ENCODE peak calls at places on chromosomes 7 and 10, in six cellular contexts. Y is mucosa of descending colon; V is cardiac fibroblast; W is CD8-positive, alpha-beta memory T cell; J is astrocyte; L is cardiac muscle cell. X is an unnamed sample.

GRCh38 chr7:69476416-69476815 is 121.9 kb upstream of the AUTS2 start:
- DNase-seq in L (peak; percentile 21), W (no peak), Y (no peak), V (peak; percentile 3), J (peak; percentile 7), X (no peak)

GRCh38 chr7:92834661-92835139 is 1.7 kb downstream of the CDK6 start:
- DNase-seq in Y (peak; percentile 45), L (peak; percentile 15), W (no peak), J (no peak), V (no peak), X (no peak)

GRCh38 chr10:122878799-122879338 is 512 bp downstream of the FAM24B start:
- DNase-seq in V (peak; percentile 23), J (no peak), Y (no peak), L (no peak), W (no peak), X (peak; percentile 32)

GRCh38 chr10:114816308-114816707 is 5.3 kb upstream of the FHIP2A start:
- DNase-seq in Y (no peak), W (no peak), L (no peak), V (no peak), J (no peak), X (no peak)

GRCh38 chr10:14686356-14686755 is 88.3 kb downstream of the FAM107B start:
- DNase-seq in V (no peak), L (no peak), W (no peak), Y (no peak), J (peak; percentile 73), X (no peak)

GRCh38 chr7:77247206-77247850 is 47.7 kb upstream of the FGL2 start:
- DNase-seq in Y (peak; percentile 97), J (peak; percentile 36), W (peak; percentile 80), L (peak; percentile 84), V (peak; percentile 83), X (peak; percentile 78)

GRCh38 chr10:28631896-28632596 is 45.3 kb upstream of the BAMBI start:
- DNase-seq in Y (no peak), W (no peak), V (no peak), J (peak; percentile 65), L (no peak), X (no peak)

GRCh38 chr7:44764665-44765578 is 16.3 kb downstream of the ZMIZ2 start:
- DNase-seq in Y (no peak), W (no peak), V (no peak), L (no peak), J (no peak), X (no peak)

GRCh38 chr10:126199221-126199998 is 188.9 kb downstream of the ADAM12 start:
- DNase-seq in Y (no peak), W (no peak), J (peak; percentile 100), L (peak; percentile 95), V (peak; percentile 94), X (no peak)

GRCh38 chr7:105678811-105679495 is 97.7 kb upstream of the EFCAB10 start:
- DNase-seq in V (peak; percentile 83), Y (peak; percentile 81), W (no peak), J (no peak), L (peak; percentile 81), X (no peak)

GRCh38 chr7:87570178-87570577 is 30.5 kb downstream of the ABCB1 start:
- DNase-seq in J (peak; percentile 93), V (peak; percentile 1), L (peak; percentile 3), W (no peak), Y (no peak), X (no peak)

GRCh38 chr10:44980309-44981171 is 1.9 kb upstream of the DEPP1 start:
- DNase-seq in L (no peak), Y (no peak), V (no peak), W (no peak), J (no peak), X (no peak)
- H3K4me3 ChIP-seq in L (no peak overlapping the region), Y (no peak overlapping the region), V (no peak overlapping the region), W (no peak overlapping the region), J (no peak overlapping the region), X (no peak overlapping the region)

DNA sequence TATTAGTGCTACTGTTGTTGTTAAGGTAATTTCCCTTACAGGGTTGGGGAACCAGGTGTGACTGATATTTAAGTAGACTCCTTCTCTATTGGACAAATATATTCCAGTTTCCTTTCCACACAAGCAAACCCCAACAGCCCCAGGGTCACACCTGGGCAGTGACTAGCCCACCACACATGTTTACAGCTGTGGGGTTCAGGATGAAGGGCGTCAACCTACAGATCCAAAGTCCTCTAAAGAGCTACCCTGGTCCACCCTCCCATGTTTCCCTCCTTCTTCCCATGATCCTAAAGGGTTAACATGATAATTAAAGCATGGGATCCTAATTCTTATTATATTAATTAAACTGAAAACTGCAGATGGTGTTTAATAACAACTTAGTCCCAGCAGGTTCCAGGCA is 701.5 kb downstream of the GRID1 start:
- DNase-seq in Y (no peak), W (no peak), L (no peak), J (no peak), V (no peak), X (no peak)
- H3K4me3 ChIP-seq in Y (no peak overlapping the region), W (no peak overlapping the region), L (no peak overlapping the region), J (no peak overlapping the region), V (no peak overlapping the region), X (no peak overlapping the region)

GRCh38 chr10:125021686-125022374 is 79.9 kb downstream of the ZRANB1 start:
- DNase-seq in L (no peak), W (no peak), V (no peak), J (no peak), Y (no peak), X (no peak)

GRCh38 chr10:125022671-125023070 is 80.7 kb downstream of the ZRANB1 start:
- DNase-seq in W (no peak), J (no peak), L (no peak), Y (no peak), V (no peak), X (no peak)

GRCh38 chr10:125023862-125024495 is 82.1 kb downstream of the ZRANB1 start:
- DNase-seq in V (no peak), W (no peak), Y (peak; percentile 51), L (no peak), J (no peak), X (no peak)

GRCh38 chr10:125024496-125025234 is 82.7 kb downstream of the ZRANB1 start:
- DNase-seq in L (no peak), Y (no peak), W (no peak), J (no peak), V (no peak), X (no peak)

DNA sequence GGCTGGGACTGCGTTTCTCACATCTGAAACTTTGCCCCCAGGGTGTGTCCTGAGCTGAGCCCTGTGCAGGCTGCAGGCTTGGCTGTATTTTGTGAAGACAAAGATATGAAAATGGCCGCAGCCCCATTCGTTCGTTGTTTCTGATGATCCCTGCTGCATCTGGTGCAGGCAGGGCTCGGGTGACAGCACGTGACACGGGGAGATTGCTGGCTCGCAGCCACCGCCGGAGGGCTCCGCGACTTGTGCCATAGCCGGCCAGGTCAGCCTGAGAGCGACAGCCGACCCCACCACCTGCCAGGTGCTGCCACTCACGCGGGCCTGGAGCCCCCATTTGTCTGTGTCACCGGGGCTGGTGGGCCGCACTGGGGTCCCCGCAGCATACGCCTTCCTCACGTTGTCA is 81.3 kb downstream of the ZRANB1 start:
- DNase-seq in V (no peak), Y (no peak), W (no peak), J (no peak), L (no peak), X (no peak)
- H3K4me3 ChIP-seq in V (no peak overlapping the region), Y (no peak overlapping the region), W (no peak overlapping the region), J (no peak overlapping the region), L (no peak overlapping the region), X (no peak overlapping the region)

DNA sequence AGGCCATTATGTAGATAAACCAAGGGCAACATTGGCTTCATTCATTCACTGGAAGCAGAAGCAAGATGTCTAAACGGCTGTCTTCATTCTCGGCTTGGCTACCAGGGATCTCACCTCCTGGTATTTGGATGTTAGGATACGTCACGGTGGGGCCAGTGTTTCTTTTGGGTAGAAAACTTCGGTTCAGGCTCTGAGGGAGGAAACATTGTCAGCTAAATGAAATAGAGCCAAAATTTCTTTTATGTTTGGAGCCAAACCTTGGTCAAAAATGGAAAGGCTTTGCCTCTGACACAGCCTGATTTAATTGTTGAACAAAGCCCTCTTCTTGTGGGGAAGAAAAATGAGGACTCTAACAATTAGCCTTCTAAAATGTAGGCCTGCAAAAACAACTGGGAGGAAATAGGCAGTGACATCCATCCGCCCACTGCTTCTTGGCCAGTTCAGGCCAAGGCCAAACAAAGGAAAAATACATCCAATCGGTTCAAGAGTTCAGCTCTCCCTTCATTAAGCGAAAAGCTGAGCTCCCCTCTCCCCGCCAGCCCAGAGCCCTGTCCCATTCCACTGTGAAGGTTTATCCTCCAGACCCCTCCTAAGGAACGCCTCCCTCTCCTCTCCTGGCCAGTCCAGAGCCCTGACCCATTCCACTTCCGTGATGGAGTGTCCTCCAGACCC is 44.4 kb downstream of the PFKFB3 start:
- DNase-seq in J (peak; percentile 82), L (peak; percentile 78), Y (no peak), W (no peak), V (peak; percentile 58), X (no peak)
- H3K4me3 ChIP-seq in J (no peak overlapping the region), L (no peak overlapping the region), Y (no peak overlapping the region), W (no peak overlapping the region), V (no peak overlapping the region), X (no peak overlapping the region)

DNA sequence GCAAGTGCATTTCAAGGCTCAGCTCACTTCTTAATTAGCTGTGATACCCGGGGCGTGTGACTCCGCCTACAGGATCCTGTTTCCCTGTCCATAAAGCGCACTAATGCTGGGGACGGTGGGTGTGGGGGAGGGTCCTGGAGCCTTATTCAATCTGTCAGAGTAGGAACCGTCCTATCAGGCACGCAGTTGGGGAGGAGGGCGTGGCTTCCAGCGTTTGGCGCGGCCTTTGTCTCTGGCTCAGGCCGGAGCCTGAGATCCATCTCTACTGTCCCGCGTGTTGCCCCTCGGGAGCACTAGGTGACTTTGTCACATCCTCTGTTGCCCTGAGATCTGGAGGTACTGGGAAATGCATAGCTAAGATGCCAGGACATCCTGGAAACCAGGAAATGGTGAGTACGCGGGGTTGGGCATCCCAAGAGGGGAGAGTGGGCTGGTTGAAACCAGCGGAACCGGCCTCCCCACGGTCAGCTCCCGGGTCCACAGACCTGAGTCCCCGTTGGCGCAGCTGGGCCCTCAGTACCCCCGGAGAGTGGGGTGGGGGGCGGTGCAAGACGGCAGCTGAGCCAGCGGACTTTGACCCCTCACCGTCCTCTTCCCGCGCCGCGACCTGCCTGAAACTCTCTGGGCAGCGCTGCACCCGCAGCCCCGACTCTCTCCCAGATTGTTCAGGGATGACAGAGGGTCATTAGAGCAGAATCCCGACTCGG is 104.4 kb upstream of the ZNF92 start:
- DNase-seq in L (peak; percentile 57), V (peak; percentile 16), J (peak; percentile 78), W (no peak), Y (peak; percentile 7), X (peak; percentile 93)
- H3K4me3 ChIP-seq in L (peak overlapping the region; percentile 38), V (peak overlapping the region; percentile 21), J (peak overlapping the region; percentile 74), W (peak overlapping the region; percentile 34), Y (no peak overlapping the region), X (peak overlapping the region; percentile 89)

GRCh38 chr7:1529383-1530116 is 952 bp upstream of the MAFK start:
- DNase-seq in V (no peak), J (no peak), W (no peak), L (no peak), Y (no peak), X (no peak)
- H3K4me3 ChIP-seq in V (no peak overlapping the region), J (no peak overlapping the region), W (no peak overlapping the region), L (no peak overlapping the region), Y (no peak overlapping the region), X (no peak overlapping the region)